ENCODE peak calls at places on chromosomes 13 and 19, in nine cellular contexts. A, K, P, R, V, H, L, G and E are unnamed samples.

GRCh38 chr13:109101550-109102144 is 472.2 kb downstream of the MYO16 start:
- DNase-seq in P (no peak), V (no peak), A (no peak), R (no peak), K (no peak), L (no peak), G (no peak), H (no peak), E (no peak)

GRCh38 chr19:51788936-51789795 is 5.8 kb upstream of the FPR3 start:
- DNase-seq in K (no peak), H (no peak), L (no peak), P (no peak), G (no peak), A (no peak), V (no peak), R (peak; percentile 29), E (no peak)

GRCh38 chr13:58324130-58324529 is 692.6 kb downstream of the PCDH17 start:
- DNase-seq in G (no peak), A (no peak), H (no peak), K (no peak), R (no peak), L (no peak), V (no peak), P (no peak), E (no peak)

GRCh38 chr13:40127925-40128324 is 472.5 kb downstream of the COG6 start:
- DNase-seq in P (no peak), G (no peak), A (no peak), H (no peak), K (no peak), L (no peak), V (no peak), R (no peak), E (no peak)

GRCh38 chr13:113915012-113915763 is 51.3 kb upstream of the GAS6 start:
- DNase-seq in H (no peak), G (no peak), R (no peak), V (no peak), P (peak; percentile 26), L (peak; percentile 2), K (no peak), A (no peak), E (no peak)

GRCh38 chr19:15418112-15418587 is 638 bp downstream of the AKAP8L start:
- DNase-seq in K (no peak), G (no peak), L (no peak), P (no peak), H (no peak), A (peak; percentile 21), R (peak; percentile 25), V (peak; percentile 29), E (no peak)

GRCh38 chr19:5792224-5792623 is 1.3 kb upstream of the DUS3L start:
- DNase-seq in L (no peak), A (no peak), K (no peak), R (no peak), V (no peak), G (no peak), P (no peak), H (no peak), E (no peak)

GRCh38 chr13:34719060-34719875 is 222.8 kb upstream of the NBEA start:
- DNase-seq in V (no peak), K (no peak), H (no peak), L (no peak), R (no peak), A (no peak), G (no peak), P (no peak), E (no peak)

GRCh38 chr13:114108141-114108761 is 24.2 kb downstream of the RASA3 start:
- DNase-seq in G (peak; percentile 11), L (no peak), K (peak; percentile 15), H (no peak), V (no peak), P (no peak), A (no peak), R (no peak), E (peak; percentile 67)

GRCh38 chr19:58562126-58563033 is 4.0 kb upstream of the UBE2M start:
- DNase-seq in G (no peak), V (no peak), H (no peak), R (peak; percentile 39), P (peak; percentile 48), L (no peak), K (no peak), A (no peak), E (peak; percentile 89)

GRCh38 chr13:97141564-97142005 is 80.5 kb upstream of the MBNL2 start:
- DNase-seq in H (peak; percentile 96), V (peak; percentile 63), A (peak; percentile 83), P (peak; percentile 56), G (peak; percentile 76), R (peak; percentile 55), K (peak; percentile 28), L (peak; percentile 45), E (no peak)

GRCh38 chr19:34044011-34044410 is 128.3 kb upstream of the LSM14A start:
- DNase-seq in G (no peak), K (no peak), V (no peak), A (no peak), R (no peak), H (no peak), L (no peak), P (no peak), E (no peak)

GRCh38 chr19:2282062-2282861 is at the start of gene PEAK3:
- DNase-seq in R (peak; percentile 78), L (peak; percentile 31), P (peak; percentile 67), K (peak; percentile 51), A (no peak), H (no peak), G (peak; percentile 87), V (peak; percentile 78), E (peak; percentile 98)

GRCh38 chr13:41315466-41316047 is 4.5 kb downstream of the NAA16 start:
- DNase-seq in R (no peak), H (no peak), L (no peak), A (no peak), G (no peak), V (no peak), K (no peak), P (no peak), E (no peak)

GRCh38 chr19:51259348-51260245 is 8.7 kb downstream of the SIGLECL1 start:
- DNase-seq in H (peak; percentile 24), L (peak; percentile 18), R (peak; percentile 30), A (peak; percentile 43), V (peak; percentile 74), G (peak; percentile 23), K (no peak), P (no peak), E (no peak)

GRCh38 chr13:54029226-54029625 is 1000.6 kb downstream of the OLFM4 start:
- DNase-seq in V (no peak), H (no peak), R (no peak), P (no peak), G (no peak), A (no peak), L (no peak), K (no peak), E (no peak)
- H3K27ac ChIP-seq in V (no peak overlapping the region), H (no peak overlapping the region), R (no peak overlapping the region), P (no peak overlapping the region), G (no peak overlapping the region), A (no peak overlapping the region), L (no peak overlapping the region), K (no peak overlapping the region), E (no peak overlapping the region)

DNA sequence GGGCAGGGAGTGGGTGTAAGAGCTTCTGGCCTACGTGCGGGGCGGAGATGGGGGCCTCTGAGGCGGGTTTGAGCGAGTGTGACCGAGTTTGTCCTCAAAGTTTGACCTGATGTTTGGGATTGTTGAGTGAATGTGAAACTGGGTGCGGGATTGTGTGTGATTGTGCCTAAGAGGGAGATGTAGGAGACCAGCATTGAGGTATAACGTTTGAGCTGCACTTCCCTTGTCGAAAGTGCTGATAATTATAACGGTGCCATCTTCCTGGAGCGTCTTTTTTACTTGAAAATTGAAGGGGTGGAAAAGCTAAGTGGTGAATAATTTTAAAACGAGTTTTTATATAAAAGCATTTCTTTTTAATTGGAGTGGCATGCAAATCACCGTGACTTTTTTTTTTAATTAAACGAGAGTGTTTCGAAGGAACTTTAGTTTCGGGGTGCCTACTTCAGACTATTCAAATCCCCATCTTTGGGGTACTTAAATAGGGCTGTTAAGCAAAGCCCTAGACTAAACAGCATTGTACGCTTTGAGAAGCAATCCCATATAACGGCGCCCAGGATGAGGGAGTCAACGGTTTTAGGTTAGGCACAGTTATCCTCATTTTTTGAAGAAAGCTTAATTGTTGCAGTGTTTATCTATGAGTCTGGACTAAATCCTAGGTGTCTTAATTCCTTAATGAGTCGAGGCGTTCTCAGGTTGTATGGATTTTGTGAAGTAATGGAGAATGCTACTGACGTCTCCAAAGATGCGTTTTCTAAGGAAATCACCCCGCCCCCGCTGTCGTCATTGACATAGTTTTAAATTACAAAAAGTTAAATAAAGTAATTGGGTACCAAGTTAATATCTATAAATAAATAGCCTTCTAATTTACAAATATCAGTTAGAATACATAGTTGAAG is 618 bp downstream of the ZNF146 start:
- DNase-seq in K (no peak), L (no peak), P (no peak), V (no peak), A (peak; percentile 57), G (no peak), R (no peak), H (no peak), E (no peak)
- TF ChIP-seq POLR2A in K (no peak), L (no peak), P (no peak), V (no peak), A (no peak), G (no peak), R (no peak), H (no peak), E (no peak)

DNA sequence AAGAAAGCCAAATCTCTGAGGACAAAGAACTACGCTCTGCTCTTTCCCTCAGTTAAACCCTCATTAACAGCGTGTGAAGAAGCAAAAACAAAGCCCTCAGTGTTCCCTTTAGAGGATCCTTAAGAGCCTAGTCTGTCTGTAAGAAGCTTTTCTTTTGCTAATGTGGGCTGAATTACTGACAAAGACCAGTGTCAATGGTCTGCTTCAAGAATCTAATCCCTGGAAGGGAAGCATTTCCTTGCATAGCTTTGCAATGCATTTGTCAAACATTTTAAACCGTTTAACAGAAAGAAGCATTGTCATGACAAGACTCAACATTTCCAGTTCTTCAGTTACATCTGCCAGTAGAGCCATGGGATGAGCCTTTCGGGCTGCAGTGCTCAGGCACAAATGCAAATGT is 64.9 kb downstream of the EDNRB start:
- DNase-seq in P (no peak), G (no peak), L (no peak), A (no peak), K (no peak), V (no peak), R (no peak), H (no peak), E (no peak)
- H3K27ac ChIP-seq in P (no peak overlapping the region), G (no peak overlapping the region), L (no peak overlapping the region), A (no peak overlapping the region), K (no peak overlapping the region), V (no peak overlapping the region), R (no peak overlapping the region), H (no peak overlapping the region), E (no peak overlapping the region)

DNA sequence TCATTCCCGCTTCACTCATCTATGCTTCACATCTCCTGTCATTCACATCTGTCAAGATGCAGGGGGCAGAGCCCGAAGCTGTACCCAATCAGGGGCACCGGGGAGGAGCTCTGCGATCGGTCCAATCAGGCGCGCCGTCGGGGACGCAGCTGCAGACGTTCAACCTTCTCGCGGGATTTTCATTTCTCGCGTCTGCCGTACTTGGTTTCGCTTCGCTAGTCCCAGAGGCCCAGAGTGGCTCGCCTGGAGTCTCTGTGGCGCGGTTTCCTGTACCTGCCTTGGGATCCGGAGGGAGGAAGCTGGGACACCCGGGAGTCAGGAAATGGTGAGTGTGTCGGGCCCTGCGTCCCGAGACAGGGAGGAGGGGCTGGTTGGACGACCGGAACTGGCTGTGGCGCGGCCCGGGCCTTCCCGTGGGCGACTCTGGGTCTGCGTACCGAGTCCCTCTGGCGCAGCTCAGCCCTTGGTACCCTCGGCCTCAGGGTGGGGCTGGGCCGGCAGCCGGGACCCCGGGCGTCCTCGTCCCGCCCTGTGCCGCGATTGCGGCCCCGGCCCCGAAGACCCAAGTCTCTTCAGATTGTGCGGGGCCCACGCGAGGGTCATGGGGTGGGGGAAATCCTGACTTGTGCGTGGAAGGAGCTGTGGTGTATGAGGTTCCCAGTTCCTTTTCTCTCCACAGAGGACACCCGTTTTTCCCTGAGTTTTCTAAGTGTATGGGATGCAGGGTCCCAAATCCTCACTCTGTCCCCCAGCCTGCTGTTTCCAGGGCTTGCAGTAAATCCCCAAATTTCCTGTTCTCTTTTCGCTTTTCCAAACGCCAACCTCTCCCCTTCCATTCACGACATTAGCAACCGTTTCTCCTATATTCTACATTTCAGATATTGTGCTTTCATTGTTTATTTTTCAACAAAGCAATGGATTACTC is at the start of gene ZNF136:
- DNase-seq in P (peak; percentile 95), A (peak; percentile 86), L (peak; percentile 89), H (peak; percentile 94), K (peak; percentile 94), V (peak; percentile 97), G (peak; percentile 97), R (peak; percentile 95), E (peak; percentile 98)
- TF ChIP-seq POLR2A in P (peak; percentile 64), A (no peak), L (peak; percentile 82), H (peak; percentile 77), K (peak; percentile 80), V (peak; percentile 45), G (peak; percentile 84), R (peak; percentile 86), E (peak; percentile 65)